ENCODE peak calls at places on chromosomes 13 and 19, in nine cellular contexts. J is heart right ventricle; Z is epithelial cell of esophagus; U is fibroblast of villous mesenchyme; W is CD4-positive, alpha-beta T cell; I is cardiac muscle cell; K is astrocyte of the cerebellum; S is fibroblast of lung; X is left lung. T is an unnamed sample.

GRCh38 chr13:48798180-48798579 is 144.5 kb downstream of the CYSLTR2 start:
- DNase-seq in J (no peak), Z (no peak), U (no peak), W (no peak), I (no peak), K (no peak), S (no peak), X (no peak), T (no peak)

GRCh38 chr19:5961969-5962945 is 15.7 kb downstream of the RANBP3 start:
- DNase-seq in J (no peak), Z (peak), U (peak), W (peak), I (peak), K (no peak), S (peak), X (no peak), T (peak)

GRCh38 chr19:43780706-43781525 is at the start of gene KCNN4:
- DNase-seq in J (no peak), Z (peak), U (peak), W (peak), I (no peak), K (no peak), S (peak), X (peak), T (no peak)

GRCh38 chr13:91278291-91278690 is 69.2 kb upstream of the MIR17HG start:
- DNase-seq in J (no peak), Z (no peak), U (no peak), W (no peak), I (no peak), K (no peak), S (no peak), X (no peak), T (no peak)

GRCh38 chr13:107512551-107512950 is 702.8 kb downstream of the LIG4 start:
- DNase-seq in J (no peak), Z (no peak), U (no peak), W (no peak), I (no peak), K (no peak), S (no peak), X (no peak), T (no peak)

GRCh38 chr13:34751044-34751443 is 191.0 kb upstream of the NBEA start:
- DNase-seq in J (no peak), Z (no peak), U (no peak), W (no peak), I (no peak), K (no peak), S (no peak), X (no peak), T (no peak)

GRCh38 chr19:35178701-35179100 is 24.2 kb downstream of the FXYD5 start:
- DNase-seq in J (no peak), Z (no peak), U (peak), W (no peak), I (no peak), K (no peak), S (no peak), X (no peak), T (no peak)

GRCh38 chr19:4531562-4532165 is 3.4 kb downstream of the PLIN5 start:
- DNase-seq in J (no peak), Z (no peak), U (no peak), W (no peak), I (no peak), K (no peak), S (no peak), X (no peak), T (no peak)

GRCh38 chr19:2045501-2046045 is 5.5 kb downstream of the MKNK2 start:
- DNase-seq in J (peak), Z (no peak), U (no peak), W (no peak), I (no peak), K (no peak), S (no peak), X (no peak), T (no peak)

GRCh38 chr19:6531956-6532243 is 1.1 kb downstream of the TNFSF9 start:
- DNase-seq in J (no peak), Z (no peak), U (no peak), W (no peak), I (no peak), K (no peak), S (no peak), X (no peak), T (no peak)

GRCh38 chr13:57631607-57632275 is at the start of gene PCDH17:
- DNase-seq in J (peak), Z (no peak), U (peak), W (no peak), I (peak), K (no peak), S (peak), X (peak), T (peak)

GRCh38 chr13:41152005-41152404 is 19.4 kb upstream of the KBTBD6 start:
- DNase-seq in J (no peak), Z (no peak), U (no peak), W (no peak), I (no peak), K (no peak), S (no peak), X (no peak), T (no peak)

GRCh38 chr13:44136693-44137268 is 236.8 kb upstream of the SERP2 start:
- DNase-seq in J (no peak), Z (peak), U (no peak), W (no peak), I (no peak), K (no peak), S (peak), X (no peak), T (no peak)

GRCh38 chr13:63209330-63210017 is 1793.8 kb upstream of the PCDH20 start:
- DNase-seq in J (no peak), Z (no peak), U (no peak), W (no peak), I (no peak), K (no peak), S (peak), X (no peak), T (no peak)

GRCh38 chr13:27170221-27170520 is 1.4 kb downstream of the USP12 start:
- DNase-seq in J (no peak), Z (peak), U (peak), W (no peak), I (no peak), K (no peak), S (peak), X (no peak), T (no peak)

GRCh38 chr19:33090179-33090578 is 9.2 kb downstream of the GPATCH1 start:
- DNase-seq in J (no peak), Z (no peak), U (no peak), W (no peak), I (no peak), K (no peak), S (no peak), X (no peak), T (no peak)

GRCh38 chr19:51141181-51141580 is 920 bp upstream of the SIGLEC7 start:
- DNase-seq in J (no peak), Z (no peak), U (no peak), W (no peak), I (no peak), K (no peak), S (no peak), X (no peak), T (no peak)

DNA sequence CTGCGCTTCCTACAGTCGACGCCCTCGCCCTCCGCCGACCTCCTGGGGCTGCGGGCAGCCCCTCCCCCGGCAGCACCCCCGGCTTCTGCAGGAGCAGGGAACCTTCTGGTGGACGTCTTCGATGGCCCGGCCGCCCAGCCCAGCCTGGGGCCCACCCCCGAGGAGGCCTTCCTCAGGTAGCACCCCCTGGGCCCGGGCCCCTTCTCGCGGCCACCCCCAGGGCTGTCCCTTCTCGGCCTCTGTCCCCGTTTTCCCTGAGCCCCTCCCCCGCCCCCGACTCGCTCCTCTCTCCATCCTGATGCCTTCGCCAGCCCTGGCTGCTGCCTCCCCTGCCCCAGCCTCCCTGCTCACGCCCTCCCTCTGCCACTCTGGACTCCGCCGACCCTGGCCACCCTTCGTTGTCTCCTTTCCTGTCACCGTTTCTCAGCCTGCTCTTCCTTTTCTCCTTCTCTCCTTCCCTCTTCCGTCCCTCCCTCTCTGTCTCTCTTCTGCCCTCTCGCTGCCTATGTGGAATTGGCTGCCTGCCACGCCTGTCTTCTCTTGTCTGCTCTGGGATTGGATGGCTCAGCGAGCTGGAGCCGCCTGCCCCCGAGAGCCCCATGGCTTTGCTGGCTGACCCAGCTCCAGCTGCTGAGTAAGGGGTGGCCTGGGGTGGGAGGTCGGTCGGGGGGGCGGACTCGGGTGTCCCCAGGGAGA is 11.0 kb downstream of the FUZ start:
- DNase-seq in J (peak), Z (peak), U (peak), W (no peak), I (peak), K (peak), S (peak), X (no peak), T (no peak)
- TF ChIP-seq CTCF in J (no peak), Z (peak), U (peak), W (no peak), I (peak), K (peak), S (peak), X (no peak), T (no peak)

GRCh38 chr19:10928563-10929401 is at the start of the genes TIMM29 and YIPF2:
- DNase-seq in J (peak), Z (peak), U (peak), W (peak), I (peak), K (peak), S (peak), X (peak), T (peak)
- TF ChIP-seq CTCF in J (no peak), Z (no peak), U (no peak), W (no peak), I (no peak), K (no peak), S (no peak), X (no peak), T (no peak)

DNA sequence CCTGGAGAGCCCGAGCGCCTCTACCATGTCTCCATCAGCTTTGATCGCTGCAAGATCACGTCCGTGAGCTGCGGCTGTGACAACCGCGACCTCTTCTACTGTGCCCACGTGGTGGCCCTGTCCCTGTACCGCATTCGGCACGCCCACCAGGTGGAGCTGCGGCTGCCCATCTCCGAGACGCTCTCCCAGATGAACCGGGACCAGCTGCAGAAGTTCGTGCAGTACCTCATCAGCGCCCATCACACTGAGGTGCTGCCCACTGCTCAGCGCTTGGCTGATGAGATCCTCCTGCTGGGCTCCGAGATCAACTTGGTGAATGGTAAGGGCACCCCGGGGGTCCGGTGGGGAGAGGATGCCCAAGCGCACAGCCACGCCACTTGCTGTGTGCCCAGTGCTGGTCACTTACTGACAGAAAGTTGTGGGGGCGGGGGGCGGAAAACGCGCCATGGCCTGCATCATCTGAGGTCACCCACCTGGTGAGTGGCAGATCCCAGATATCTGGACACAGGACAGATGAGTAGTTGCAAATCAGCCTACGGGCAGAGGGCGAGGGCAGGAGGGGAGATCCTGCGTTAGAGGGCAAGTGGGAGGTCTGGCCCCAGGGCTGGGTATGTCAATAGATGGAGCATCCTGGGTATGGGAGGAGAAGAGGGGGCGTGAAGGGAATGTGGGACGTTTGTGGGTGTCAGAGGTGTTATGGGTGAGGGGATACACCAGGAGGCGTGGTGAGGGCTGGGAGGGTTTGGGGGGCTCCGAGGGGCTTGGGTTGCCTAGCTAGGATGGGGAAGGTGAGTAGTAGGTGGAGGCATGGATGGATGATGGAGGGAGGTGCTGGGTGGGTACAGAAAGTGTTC is 9.8 kb downstream of the ZSWIM4 start:
- DNase-seq in J (peak), Z (no peak), U (no peak), W (peak), I (peak), K (no peak), S (no peak), X (peak), T (peak)
- TF ChIP-seq CTCF in J (peak), Z (no peak), U (peak), W (peak), I (peak), K (peak), S (peak), X (no peak), T (no peak)

GRCh38 chr19:419721-420515 is 11.0 kb upstream of the C2CD4C start:
- DNase-seq in J (no peak), Z (no peak), U (no peak), W (no peak), I (no peak), K (no peak), S (no peak), X (peak), T (no peak)
- TF ChIP-seq CTCF in J (no peak), Z (no peak), U (no peak), W (no peak), I (no peak), K (no peak), S (no peak), X (no peak), T (no peak)

GRCh38 chr13:36819064-36819810 is at the start of gene RFXAP:
- DNase-seq in J (peak), Z (peak), U (peak), W (peak), I (peak), K (peak), S (peak), X (peak), T (peak)
- TF ChIP-seq CTCF in J (peak), Z (no peak), U (no peak), W (peak), I (no peak), K (no peak), S (no peak), X (no peak), T (no peak)

GRCh38 chr13:112710855-112711527 is 21.2 kb downstream of the ATP11A start:
- DNase-seq in J (no peak), Z (no peak), U (no peak), W (no peak), I (no peak), K (no peak), S (no peak), X (peak), T (no peak)

GRCh38 chr13:112712451-112712881 is 22.6 kb downstream of the ATP11A start:
- DNase-seq in J (no peak), Z (no peak), U (no peak), W (no peak), I (no peak), K (no peak), S (no peak), X (peak), T (no peak)

GRCh38 chr13:112709825-112710783 is 20.3 kb downstream of the ATP11A start:
- DNase-seq in J (no peak), Z (no peak), U (no peak), W (no peak), I (no peak), K (no peak), S (no peak), X (peak), T (no peak)

GRCh38 chr13:112713517-112714253 is 23.8 kb downstream of the ATP11A start:
- DNase-seq in J (no peak), Z (no peak), U (peak), W (no peak), I (no peak), K (no peak), S (no peak), X (no peak), T (no peak)

GRCh38 chr13:112711528-112712265 is 21.9 kb downstream of the ATP11A start:
- DNase-seq in J (peak), Z (peak), U (peak), W (no peak), I (peak), K (peak), S (peak), X (peak), T (peak)
- TF ChIP-seq CTCF in J (no peak), Z (peak), U (peak), W (no peak), I (peak), K (peak), S (no peak), X (no peak), T (peak)

GRCh38 chr19:13521066-13521465 is 14.8 kb upstream of the CACNA1A start:
- DNase-seq in J (no peak), Z (no peak), U (no peak), W (no peak), I (no peak), K (no peak), S (no peak), X (no peak), T (no peak)

GRCh38 chr19:13530720-13531119 is 24.4 kb upstream of the CACNA1A start:
- DNase-seq in J (no peak), Z (no peak), U (no peak), W (no peak), I (no peak), K (no peak), S (no peak), X (no peak), T (no peak)

DNA sequence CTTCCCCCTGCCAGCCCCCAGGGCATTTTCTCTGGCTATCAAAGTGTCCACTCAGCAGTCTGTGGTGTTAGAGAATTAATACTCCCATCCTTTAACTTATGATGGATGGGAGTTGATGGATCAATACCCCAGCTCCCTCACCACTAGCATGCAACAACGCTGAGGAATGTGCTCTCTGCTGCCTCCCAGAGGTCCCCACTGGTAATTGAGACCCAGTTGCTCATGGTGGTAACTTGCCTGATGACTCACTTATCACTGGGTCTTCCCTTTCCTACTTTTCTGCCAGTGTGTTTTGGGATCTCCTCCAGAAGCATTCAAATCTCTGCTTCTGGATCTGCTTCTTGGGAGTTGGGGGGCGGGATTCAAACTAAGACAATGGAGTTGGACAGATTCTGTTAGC is 20.3 kb upstream of the CACNA1A start:
- DNase-seq in J (no peak), Z (no peak), U (no peak), W (no peak), I (peak), K (no peak), S (peak), X (no peak), T (no peak)
- TF ChIP-seq CTCF in J (no peak), Z (no peak), U (peak), W (peak), I (peak), K (peak), S (no peak), X (no peak), T (peak)

GRCh38 chr19:55165952-55166529 is 372 bp downstream of the DNAAF3 start:
- DNase-seq in J (peak), Z (peak), U (peak), W (peak), I (peak), K (peak), S (peak), X (peak), T (peak)
- TF ChIP-seq CTCF in J (peak), Z (peak), U (peak), W (no peak), I (peak), K (peak), S (peak), X (no peak), T (peak)

GRCh38 chr19:7933411-7933810 is 7.5 kb upstream of the CTXN1 start:
- DNase-seq in J (no peak), Z (no peak), U (no peak), W (no peak), I (no peak), K (no peak), S (no peak), X (peak), T (no peak)
- TF ChIP-seq CTCF in J (no peak), Z (peak), U (peak), W (no peak), I (peak), K (peak), S (peak), X (no peak), T (peak)

GRCh38 chr19:30733826-30734550 is 361.8 kb downstream of the ZNF536 start:
- DNase-seq in J (no peak), Z (no peak), U (no peak), W (no peak), I (peak), K (no peak), S (no peak), X (no peak), T (no peak)
- TF ChIP-seq CTCF in J (no peak), Z (no peak), U (no peak), W (no peak), I (no peak), K (peak), S (no peak), X (no peak), T (no peak)